ENCODE peak calls at places on chromosome 15, in ten cellular contexts. Z is mucosa of descending colon; L is NCI-H2171; F is activated naive CD8-positive, alpha-beta T cell treated with anti-CD3 and anti-CD28 coated beads for 36 hours; Y is heart left ventricle; W is RPMI8226; Q is anterior cingulate cortex; N is endothelial cell; R is neural progenitor cell; C is effector CD4-positive, alpha-beta T cell. U is an unnamed sample.

GRCh38 chr15:39153058-39153457 is 427.8 kb upstream of the THBS1 start:
- DNase-seq in Q (no peak), F (no peak), C (no peak), Z (no peak), N (no peak), Y (no peak), W (no peak), L (no peak), R (no peak), U (no peak)

GRCh38 chr15:75360391-75360790 is 8.0 kb downstream of the MAN2C1 start:
- DNase-seq in F (no peak), L (no peak), Q (no peak), C (no peak), Z (no peak), R (no peak), W (no peak), N (no peak), Y (no peak), U (no peak)

GRCh38 chr15:55703873-55704285 is 39.1 kb downstream of the PRTG start:
- DNase-seq in L (no peak), C (no peak), Y (no peak), F (no peak), N (no peak), Q (no peak), R (no peak), W (no peak), Z (no peak), U (no peak)

GRCh38 chr15:88276821-88277220 is 20.3 kb upstream of the NTRK3 start:
- DNase-seq in Q (no peak), R (no peak), L (no peak), F (no peak), C (no peak), W (no peak), Z (no peak), N (no peak), Y (no peak), U (no peak)

GRCh38 chr15:29736745-29737023 is 85.6 kb downstream of the TJP1 start:
- DNase-seq in Y (peak; percentile 52), Q (no peak), W (no peak), Z (no peak), N (no peak), R (no peak), L (no peak), C (no peak), F (no peak), U (no peak)

GRCh38 chr15:39429898-39430357 is 151.0 kb upstream of the THBS1 start:
- DNase-seq in Y (no peak), L (no peak), R (no peak), Z (no peak), N (no peak), F (peak; percentile 13), C (no peak), W (no peak), Q (no peak), U (no peak)

GRCh38 chr15:83498801-83499200 is 51.7 kb downstream of the SH3GL3 start:
- DNase-seq in Y (no peak), L (no peak), Q (no peak), N (peak; percentile 36), W (no peak), R (no peak), F (no peak), Z (no peak), C (no peak), U (no peak)

GRCh38 chr15:33675246-33675645 is 293.1 kb upstream of the CHRM5 start:
- DNase-seq in L (no peak), C (no peak), R (peak; percentile 74), Q (no peak), Z (no peak), F (no peak), Y (no peak), N (no peak), W (peak; percentile 43), U (no peak)

GRCh38 chr15:73704869-73705645 is 20.9 kb downstream of the CD276 start:
- DNase-seq in N (peak; percentile 73), F (peak; percentile 64), W (peak; percentile 90), C (peak; percentile 45), Z (peak; percentile 79), R (peak; percentile 78), Y (peak; percentile 67), L (peak; percentile 48), Q (peak; percentile 19), U (peak; percentile 48)

GRCh38 chr15:38670142-38671002 is 105.8 kb upstream of the RASGRP1 start:
- DNase-seq in Q (no peak), L (no peak), C (peak; percentile 71), F (peak; percentile 49), N (no peak), Z (no peak), R (no peak), Y (no peak), W (no peak), U (peak; percentile 80)

GRCh38 chr15:89770041-89770440 is 6.1 kb upstream of the MESP2 start:
- DNase-seq in W (no peak), Y (no peak), N (no peak), Q (no peak), L (no peak), Z (peak; percentile 18), R (no peak), C (no peak), F (no peak), U (no peak)

GRCh38 chr15:71338827-71339542 is 223.7 kb downstream of the THSD4 start:
- DNase-seq in R (no peak), L (no peak), W (no peak), Z (no peak), Q (no peak), N (no peak), C (no peak), Y (no peak), F (no peak), U (no peak)

GRCh38 chr15:38991701-38992100 is 427.1 kb upstream of the RASGRP1 start:
- DNase-seq in F (no peak), Z (no peak), C (no peak), N (no peak), Y (no peak), W (no peak), R (no peak), Q (no peak), L (no peak), U (no peak)

GRCh38 chr15:73965730-73966103 is 26.4 kb downstream of the STOML1 start:
- DNase-seq in N (no peak), Z (no peak), Y (no peak), C (no peak), L (no peak), Q (no peak), W (peak; percentile 76), R (no peak), F (no peak), U (no peak)

GRCh38 chr15:92653836-92654524 is 1.6 kb downstream of the FAM174B start:
- DNase-seq in Y (no peak), F (no peak), C (no peak), L (peak; percentile 22), Q (peak; percentile 16), R (peak; percentile 49), N (peak; percentile 60), Z (no peak), W (peak; percentile 87), U (no peak)

GRCh38 chr15:73926191-73927002 is at the start of gene LOXL1:
- DNase-seq in Z (peak; percentile 64), L (peak; percentile 61), N (peak; percentile 68), R (peak; percentile 91), Y (peak; percentile 89), C (no peak), F (no peak), Q (peak; percentile 42), W (no peak), U (no peak)

GRCh38 chr15:90666135-90666909 is 50.8 kb upstream of the BLM start:
- DNase-seq in W (no peak), F (no peak), N (no peak), Q (no peak), L (no peak), C (no peak), Y (no peak), Z (no peak), R (no peak), U (no peak)

GRCh38 chr15:28994142-28994829 is 108.5 kb downstream of the APBA2 start:
- DNase-seq in R (no peak), F (peak; percentile 53), N (no peak), W (no peak), L (no peak), Y (no peak), Q (no peak), Z (no peak), C (no peak), U (no peak)

GRCh38 chr15:92123848-92124631 is 269.6 kb upstream of the ST8SIA2 start:
- DNase-seq in L (no peak), N (no peak), C (no peak), R (no peak), Y (no peak), W (no peak), F (no peak), Q (peak; percentile 74), Z (no peak), U (no peak)

GRCh38 chr15:72272997-72273352 is 621 bp upstream of the PARP6 start:
- DNase-seq in N (no peak), W (no peak), Q (no peak), Z (no peak), L (no peak), F (no peak), R (no peak), C (no peak), Y (no peak), U (no peak)

GRCh38 chr15:62262305-62262941 is 97.3 kb upstream of the C2CD4B start:
- DNase-seq in Z (no peak), R (no peak), W (no peak), Y (no peak), N (no peak), F (no peak), Q (no peak), L (no peak), C (no peak), U (no peak)

GRCh38 chr15:57288926-57289650 is 87.2 kb upstream of the CGNL1 start:
- DNase-seq in R (no peak), L (no peak), F (no peak), N (no peak), W (no peak), Z (no peak), C (no peak), Q (no peak), Y (no peak), U (no peak)

GRCh38 chr15:85411992-85412538 is 31.7 kb downstream of the AKAP13 start:
- DNase-seq in Y (no peak), L (no peak), Z (no peak), F (no peak), W (no peak), R (no peak), C (no peak), N (no peak), Q (no peak), U (no peak)